ENCODE peak calls at places on chromosome 1, in eight cellular contexts. E is effector CD4-positive, alpha-beta T cell; J is psoas muscle; G is AG09319; Z is HEK293T; K is stimulated activated CD4-positive, alpha-beta T cell treated with anti-CD3 and anti-CD28 coated beads, Interleukin-12 subunit alpha, Interleukin-12 subunit beta, amount 100 ng/mL, for 4 hours; D is Right ventricle myocardium superior; L is activated naive CD8-positive, alpha-beta T cell treated with anti-CD3 and anti-CD28 coated beads, Interleukin-2, amount 50 U/mL, for 16 hours. M is an unnamed sample.

GRCh38 chr1:45750298-45751038 is at the start of gene IPP:
- DNase-seq in E (peak), L (peak), Z (peak), D (peak), K (peak), G (peak), J (peak), M (peak)

GRCh38 chr1:39760074-39761008 is 10.8 kb downstream of the OXCT2 start:
- DNase-seq in D (no peak), J (no peak), K (no peak), G (no peak), Z (no peak), L (no peak), E (no peak), M (no peak)

GRCh38 chr1:155196103-155196892 is 11.4 kb downstream of the THBS3 start:
- DNase-seq in E (no peak), J (peak), Z (no peak), L (no peak), K (no peak), D (peak), G (no peak), M (no peak)

GRCh38 chr1:171128463-171128862 is 37.8 kb downstream of the FMO3 start:
- DNase-seq in Z (no peak), G (no peak), K (no peak), D (no peak), E (no peak), L (no peak), J (no peak), M (no peak)

GRCh38 chr1:161379071-161379470 is 11.4 kb upstream of the CFAP126 start:
- DNase-seq in J (no peak), K (no peak), D (no peak), E (no peak), Z (no peak), L (no peak), G (no peak), M (no peak)

GRCh38 chr1:22387888-22388564 is 63.6 kb upstream of the ZBTB40 start:
- DNase-seq in E (no peak), K (no peak), D (no peak), J (no peak), L (no peak), G (no peak), Z (no peak), M (no peak)

GRCh38 chr1:33176362-33176850 is 5.4 kb downstream of the TRIM62 start:
- DNase-seq in Z (no peak), L (no peak), D (no peak), J (peak), K (no peak), G (no peak), E (no peak), M (no peak)

GRCh38 chr1:44313265-44313918 is 41.7 kb downstream of the ERI3 start:
- DNase-seq in E (no peak), D (no peak), J (no peak), Z (no peak), K (no peak), L (no peak), G (no peak), M (no peak)

GRCh38 chr1:201266774-201267173 is 16.5 kb upstream of the PKP1 start:
- DNase-seq in L (no peak), G (peak), D (no peak), K (no peak), Z (no peak), J (no peak), E (no peak), M (no peak)

GRCh38 chr1:52955129-52955970 is 28.3 kb downstream of the SCP2 start:
- DNase-seq in K (no peak), Z (peak), L (no peak), E (no peak), J (no peak), D (no peak), G (peak), M (no peak)

GRCh38 chr1:46364612-46365011 is 24.0 kb downstream of the NSUN4 start:
- DNase-seq in G (peak), J (no peak), E (no peak), D (no peak), K (no peak), Z (no peak), L (no peak), M (no peak)

GRCh38 chr1:245701631-245702030 is 546.8 kb downstream of the KIF26B start:
- DNase-seq in G (no peak), Z (no peak), D (no peak), K (no peak), J (no peak), L (no peak), E (no peak), M (no peak)

GRCh38 chr1:2856821-2857290 is 55.4 kb upstream of the TTC34 start:
- DNase-seq in G (no peak), L (no peak), Z (no peak), D (peak), E (no peak), K (no peak), J (peak), M (no peak)

GRCh38 chr1:113759341-113760101 is at the start of gene PHTF1:
- DNase-seq in E (peak), G (peak), J (peak), D (peak), K (peak), Z (peak), L (no peak), M (peak)

GRCh38 chr1:158043232-158043631 is 49.8 kb downstream of the KIRREL1 start:
- DNase-seq in D (no peak), K (no peak), G (no peak), Z (no peak), J (no peak), E (no peak), L (no peak), M (no peak)

GRCh38 chr1:4093856-4094565 is 193.9 kb upstream of the C1orf174 start:
- DNase-seq in L (no peak), E (no peak), J (no peak), D (no peak), G (no peak), K (no peak), Z (no peak), M (no peak)

GRCh38 chr1:8014381-8014988 is 11.6 kb downstream of the ERRFI1 start:
- DNase-seq in G (no peak), L (no peak), D (no peak), J (no peak), Z (no peak), E (no peak), K (no peak), M (no peak)

GRCh38 chr1:67824771-67825170 is 8.5 kb downstream of the GNG12 start:
- DNase-seq in E (no peak), D (no peak), G (no peak), J (no peak), Z (no peak), L (no peak), K (no peak), M (no peak)

GRCh38 chr1:149888999-149889289 is 10.4 kb upstream of the BOLA1 start:
- DNase-seq in G (no peak), L (no peak), J (no peak), E (no peak), Z (no peak), K (no peak), D (no peak), M (peak)

GRCh38 chr1:246724001-246724724 is at the start of gene SCCPDH:
- DNase-seq in G (no peak), J (peak), L (peak), K (peak), Z (peak), D (peak), E (peak), M (peak)

GRCh38 chr1:99305626-99306025 is 41.3 kb downstream of the PLPPR4 start:
- DNase-seq in L (no peak), Z (no peak), K (no peak), D (no peak), E (no peak), G (no peak), J (no peak), M (no peak)

GRCh38 chr1:35931424-35932157 is 686 bp downstream of the AGO3 start:
- DNase-seq in J (peak), D (peak), Z (no peak), L (no peak), K (no peak), E (no peak), G (no peak), M (no peak)

GRCh38 chr1:15727021-15727420 is 9.0 kb upstream of the SLC25A34 start:
- DNase-seq in K (no peak), G (no peak), D (no peak), Z (no peak), E (no peak), L (no peak), J (peak), M (no peak)

GRCh38 chr1:205505791-205506190 is 1.3 kb downstream of the CDK18 start:
- DNase-seq in G (no peak), J (peak), K (no peak), E (no peak), L (no peak), Z (no peak), D (peak), M (no peak)

GRCh38 chr1:15526021-15526489 is 593 bp upstream of the DNAJC16 start:
- DNase-seq in K (peak), G (no peak), L (no peak), D (no peak), Z (no peak), J (no peak), E (no peak), M (peak)

GRCh38 chr1:60998786-60999185 is 83.6 kb upstream of the NFIA start:
- DNase-seq in L (no peak), E (no peak), Z (no peak), G (no peak), K (no peak), J (no peak), D (no peak), M (no peak)

GRCh38 chr1:10960406-10960805 is 52.0 kb upstream of the TARDBP start:
- DNase-seq in K (no peak), L (no peak), G (no peak), Z (no peak), D (no peak), J (peak), E (no peak), M (no peak)

GRCh38 chr1:189141056-189141455 is 1336.6 kb downstream of the BRINP3 start:
- DNase-seq in J (no peak), K (no peak), E (no peak), Z (no peak), D (no peak), L (no peak), G (no peak), M (no peak)

M was measured in ovary.